ENCODE peak calls at places on chromosomes 1 and 21, in four cellular contexts. R is CD4-positive, CD25-positive, alpha-beta regulatory T cell; Z is left ventricle myocardium inferior; W is fibroblast of lung. X is an unnamed sample.
A peak's percentile ranks its signal among the peaks of the same experiment; 100 is the strongest.

GRCh38 chr21:38388219-38388618 is 110.1 kb downstream of the ERG start:
- DNase-seq in R (no peak), Z (no peak), W (peak; percentile 44), X (no peak)

GRCh38 chr1:63073530-63074306 is 248.6 kb upstream of the FOXD3 start:
- DNase-seq in R (no peak), Z (no peak), W (no peak), X (no peak)

GRCh38 chr1:43304287-43304615 is 3.5 kb downstream of the TIE1 start:
- DNase-seq in R (no peak), Z (no peak), W (no peak), X (no peak)

GRCh38 chr1:208683141-208683540 is 439.0 kb upstream of the PLXNA2 start:
- DNase-seq in R (no peak), Z (no peak), W (no peak), X (no peak)

GRCh38 chr1:3154081-3154795 is 85.2 kb downstream of the PRDM16 start:
- DNase-seq in R (no peak), Z (no peak), W (no peak), X (no peak)

GRCh38 chr1:28248273-28249012 is 10.9 kb upstream of the SESN2 start:
- DNase-seq in R (peak; percentile 84), Z (peak; percentile 81), W (peak; percentile 89), X (peak; percentile 83)

GRCh38 chr1:6554907-6555778 is at the start of gene TAS1R1:
- DNase-seq in R (no peak), Z (no peak), W (no peak), X (no peak)

GRCh38 chr1:71232166-71232763 is 151.4 kb upstream of the ZRANB2 start:
- DNase-seq in R (no peak), Z (no peak), W (peak; percentile 28), X (no peak)

GRCh38 chr21:45525153-45525909 is 16.9 kb downstream of the SLC19A1 start:
- DNase-seq in R (no peak), Z (peak; percentile 79), W (no peak), X (no peak)

GRCh38 chr21:38322551-38322950 is 65.8 kb downstream of the KCNJ15 start:
- DNase-seq in R (no peak), Z (no peak), W (no peak), X (no peak)

GRCh38 chr1:187157552-187157951 is 328.8 kb downstream of the PLA2G4A start:
- DNase-seq in R (no peak), Z (no peak), W (no peak), X (no peak)

GRCh38 chr1:25715888-25716287 is 84.1 kb upstream of the SELENON start:
- DNase-seq in R (no peak), Z (no peak), W (no peak), X (no peak)

GRCh38 chr1:159089184-159089791 is 12.7 kb upstream of the AIM2 start:
- DNase-seq in R (peak; percentile 34), Z (no peak), W (no peak), X (no peak)

GRCh38 chr1:219387211-219387610 is 213.5 kb downstream of the LYPLAL1 start:
- DNase-seq in R (no peak), Z (no peak), W (no peak), X (no peak)

GRCh38 chr1:38561699-38562098 is 297.9 kb downstream of the RRAGC start:
- DNase-seq in R (no peak), Z (no peak), W (no peak), X (no peak)

GRCh38 chr1:82722608-82723007 is 921.9 kb downstream of the ADGRL2 start:
- DNase-seq in R (no peak), Z (no peak), W (no peak), X (no peak)

GRCh38 chr1:203556047-203556851 is 62.3 kb downstream of the OPTC start:
- DNase-seq in R (no peak), Z (peak; percentile 72), W (peak; percentile 76), X (no peak)

GRCh38 chr1:172566196-172566997 is 33.4 kb downstream of the SUCO start:
- DNase-seq in R (no peak), Z (no peak), W (no peak), X (no peak)

GRCh38 chr1:172567720-172568119 is 34.8 kb downstream of the SUCO start:
- DNase-seq in R (no peak), Z (no peak), W (no peak), X (no peak)
- H3K36me3 ChIP-seq in R (peaks cover 67% of the 10 kb centered on the region), Z (peaks cover 64% of the 10 kb centered on the region), W (peaks cover 3% of the 10 kb centered on the region), X (peaks cover 12% of the 10 kb centered on the region)

GRCh38 chr21:42864286-42864685 is 15.1 kb downstream of the WDR4 start:
- DNase-seq in R (no peak), Z (no peak), W (no peak), X (no peak)

GRCh38 chr21:42862774-42863503 is 16.4 kb downstream of the WDR4 start:
- DNase-seq in R (no peak), Z (no peak), W (no peak), X (no peak)

GRCh38 chr21:42862123-42862475 is 17.2 kb downstream of the WDR4 start:
- DNase-seq in R (no peak), Z (no peak), W (no peak), X (no peak)

GRCh38 chr21:42864812-42865211 is 14.5 kb downstream of the WDR4 start:
- DNase-seq in R (no peak), Z (no peak), W (no peak), X (no peak)

DNA sequence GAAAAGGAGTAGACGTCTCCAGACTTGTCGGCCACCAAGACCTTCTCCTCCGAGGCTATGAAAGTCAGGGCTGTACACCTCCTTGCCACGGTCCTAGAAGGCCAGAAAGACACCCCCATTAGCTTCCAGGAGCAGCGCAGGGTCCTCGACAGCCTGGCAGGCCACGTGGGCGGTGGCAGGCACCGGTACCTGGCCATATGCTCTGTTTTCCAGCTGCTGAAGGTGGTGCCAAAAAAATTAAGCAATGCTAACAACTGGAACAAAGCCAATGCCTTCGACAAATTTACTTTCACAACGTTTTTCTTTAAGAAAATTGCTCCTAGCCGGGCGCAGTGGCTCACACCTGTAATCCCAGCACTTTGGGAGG is 15.9 kb downstream of the WDR4 start:
- DNase-seq in R (no peak), Z (no peak), W (no peak), X (no peak)
- H3K36me3 ChIP-seq in R (peaks cover 48% of the 10 kb centered on the region), Z (peaks cover 50% of the 10 kb centered on the region), W (peaks cover 27% of the 10 kb centered on the region), X (peaks cover 77% of the 10 kb centered on the region)

DNA sequence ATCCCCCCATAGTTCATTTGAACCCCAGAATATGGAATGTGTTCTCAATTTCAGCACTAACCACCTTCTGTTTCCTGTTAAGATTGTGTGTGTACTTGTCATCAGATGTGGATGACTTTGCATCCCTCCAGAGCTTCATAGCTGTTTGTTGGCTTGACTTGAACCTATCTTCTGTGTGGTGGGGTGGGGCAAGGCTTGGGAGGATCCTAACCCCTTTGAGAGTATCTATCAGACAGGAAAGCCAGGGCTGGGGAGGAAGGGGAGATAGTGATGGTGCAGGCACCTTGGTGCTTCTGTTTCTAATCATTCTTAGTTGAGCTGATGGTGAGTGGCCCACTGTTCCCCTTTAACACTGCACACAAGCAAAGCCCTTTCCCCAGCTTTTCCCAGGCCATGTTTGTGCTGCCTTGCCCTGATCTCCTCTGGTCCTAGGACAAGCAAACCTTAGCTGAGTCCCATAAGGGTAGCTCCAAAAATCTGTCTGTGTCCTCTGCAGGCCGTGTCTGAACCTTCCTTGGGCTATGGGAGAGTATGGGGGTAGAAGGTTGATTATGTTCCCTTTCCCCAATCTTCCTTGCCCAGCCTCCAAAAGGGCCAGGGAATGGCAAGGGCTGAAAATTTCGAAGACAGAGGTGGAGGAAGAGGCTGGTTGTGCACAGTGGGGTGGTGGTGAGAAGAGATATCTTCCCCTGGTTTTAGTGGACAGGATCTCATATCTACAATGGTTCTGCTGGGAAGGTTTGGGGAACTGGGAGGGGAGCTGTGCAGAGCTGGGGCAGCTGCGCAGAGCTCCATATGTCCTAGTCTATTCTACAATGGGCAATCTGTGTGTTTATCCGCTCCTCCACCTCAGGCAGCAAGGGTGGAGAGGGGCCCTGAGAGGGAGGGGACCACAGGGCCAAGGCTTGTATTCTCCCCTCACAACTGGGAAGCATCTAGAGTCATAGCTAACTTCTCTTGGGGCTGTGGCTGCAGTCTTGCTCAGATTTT is 1.4 kb downstream of the NHLH1 start:
- DNase-seq in R (no peak), Z (no peak), W (no peak), X (no peak)
- H3K36me3 ChIP-seq in R (no peaks in the 10 kb centered on the region), Z (no peaks in the 10 kb centered on the region), W (no peaks in the 10 kb centered on the region), X (no peaks in the 10 kb centered on the region)

DNA sequence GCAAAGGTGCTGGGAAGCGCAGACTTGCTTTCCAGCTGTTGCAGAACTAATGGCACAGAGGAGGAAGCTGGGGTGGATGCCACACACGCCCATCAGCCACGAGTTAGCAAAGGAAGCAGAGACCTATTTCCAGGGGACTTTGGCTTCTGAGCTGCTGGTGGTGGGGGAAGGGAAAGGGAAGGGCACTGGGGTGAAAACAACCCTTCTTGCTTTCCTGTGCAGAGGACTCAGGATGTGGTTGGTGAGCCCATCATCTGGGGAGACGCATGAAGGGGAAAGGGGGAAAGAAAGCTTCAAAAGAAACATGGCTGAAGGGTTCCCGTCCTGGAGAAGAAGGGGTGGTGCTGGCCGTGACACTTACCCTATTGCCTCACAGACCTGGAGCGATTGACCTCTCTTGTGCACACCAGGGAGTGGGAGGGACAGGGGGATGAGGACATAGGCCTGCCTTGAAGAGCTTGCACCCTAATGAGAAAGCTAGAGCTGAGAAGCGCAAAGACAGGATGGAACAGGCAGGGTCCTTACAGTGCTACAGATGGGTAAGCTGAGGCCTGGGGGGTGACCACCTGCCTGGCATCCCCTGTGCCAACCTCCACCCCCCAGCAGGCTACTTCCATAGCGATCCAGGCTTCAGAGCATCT is 140.8 kb upstream of the RAB4A start:
- DNase-seq in R (peak; percentile 36), Z (no peak), W (no peak), X (no peak)
- H3K36me3 ChIP-seq in R (no peaks in the 10 kb centered on the region), Z (no peaks in the 10 kb centered on the region), W (no peaks in the 10 kb centered on the region), X (no peaks in the 10 kb centered on the region)

DNA sequence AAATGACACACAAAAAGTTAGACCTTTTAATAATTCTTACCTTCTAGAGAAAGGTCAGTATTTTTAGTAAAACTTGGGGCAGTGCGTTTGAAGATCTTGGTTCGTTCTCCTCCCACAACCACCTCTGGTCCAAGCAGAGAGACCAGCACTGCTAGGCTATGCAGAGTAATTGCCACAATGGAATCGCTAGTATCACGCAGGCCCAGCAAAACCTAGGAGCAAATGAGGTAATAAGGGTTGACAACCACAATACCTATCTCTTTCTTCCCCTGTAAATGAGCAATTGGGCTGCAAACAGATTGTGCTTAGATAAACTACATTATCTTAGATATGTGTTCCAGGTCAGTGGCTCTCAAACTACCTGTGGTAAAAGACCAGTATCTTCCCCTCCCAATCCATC is 34.7 kb downstream of the SCYL3 start:
- DNase-seq in R (no peak), Z (no peak), W (no peak), X (no peak)
- H3K36me3 ChIP-seq in R (peaks cover 90% of the 10 kb centered on the region), Z (peaks cover 92% of the 10 kb centered on the region), W (peaks cover 2% of the 10 kb centered on the region), X (peaks cover 74% of the 10 kb centered on the region)